ENCODE peak calls at places on chromosomes 1 and 21, in ten cellular contexts. One of them, this sample, is unnamed.
A peak's percentile ranks its signal among the peaks of the same experiment; 100 is the strongest.

GRCh38 chr1:155322571-155322952 is 1.9 kb downstream of the RUSC1 start:
- DNase-seq in Peyer's patch: no peak
- DNase-seq in AG04450: no peak
- DNase-seq in thyroid gland: peak; percentile 18
- DNase-seq in fibroblast of lung: peak; percentile 34
- DNase-seq in stomach: no peak
- DNase-seq in sigmoid colon: peak; percentile 81
- DNase-seq in CD4-positive, alpha-beta T cell: no peak
- DNase-seq in H9: no peak
- DNase-seq in transverse colon: no peak
- DNase-seq in this sample: no peak

GRCh38 chr21:37032877-37033471 is 26.5 kb downstream of the RIPPLY3 start:
- DNase-seq in Peyer's patch: no peak
- DNase-seq in AG04450: peak; percentile 3
- DNase-seq in thyroid gland: no peak
- DNase-seq in fibroblast of lung: peak; percentile 78
- DNase-seq in stomach: no peak
- DNase-seq in sigmoid colon: peak; percentile 71
- DNase-seq in CD4-positive, alpha-beta T cell: no peak
- DNase-seq in H9: no peak
- DNase-seq in transverse colon: no peak
- DNase-seq in this sample: no peak

GRCh38 chr1:62917805-62918204 is 133.9 kb downstream of the ATG4C start:
- DNase-seq in Peyer's patch: no peak
- DNase-seq in AG04450: no peak
- DNase-seq in thyroid gland: no peak
- DNase-seq in fibroblast of lung: no peak
- DNase-seq in stomach: no peak
- DNase-seq in sigmoid colon: no peak
- DNase-seq in CD4-positive, alpha-beta T cell: no peak
- DNase-seq in H9: no peak
- DNase-seq in transverse colon: no peak
- DNase-seq in this sample: no peak

GRCh38 chr1:119712342-119713038 is 756 bp downstream of the PHGDH start:
- DNase-seq in Peyer's patch: peak; percentile 56
- DNase-seq in AG04450: peak; percentile 87
- DNase-seq in thyroid gland: peak; percentile 75
- DNase-seq in fibroblast of lung: peak; percentile 88
- DNase-seq in stomach: peak; percentile 64
- DNase-seq in sigmoid colon: peak; percentile 94
- DNase-seq in CD4-positive, alpha-beta T cell: no peak
- DNase-seq in H9: peak; percentile 90
- DNase-seq in transverse colon: peak; percentile 65
- DNase-seq in this sample: peak; percentile 93

GRCh38 chr21:41973861-41974751 is 20.3 kb upstream of the C2CD2 start:
- DNase-seq in Peyer's patch: no peak
- DNase-seq in AG04450: no peak
- DNase-seq in thyroid gland: no peak
- DNase-seq in fibroblast of lung: no peak
- DNase-seq in stomach: peak; percentile 22
- DNase-seq in sigmoid colon: no peak
- DNase-seq in CD4-positive, alpha-beta T cell: no peak
- DNase-seq in H9: no peak
- DNase-seq in transverse colon: no peak
- DNase-seq in this sample: no peak

GRCh38 chr21:33848252-33848953 is 67.2 kb downstream of the ATP5PO start:
- DNase-seq in Peyer's patch: no peak
- DNase-seq in AG04450: no peak
- DNase-seq in thyroid gland: peak; percentile 55
- DNase-seq in fibroblast of lung: no peak
- DNase-seq in stomach: no peak
- DNase-seq in sigmoid colon: no peak
- DNase-seq in CD4-positive, alpha-beta T cell: no peak
- DNase-seq in H9: no peak
- DNase-seq in transverse colon: peak; percentile 22
- DNase-seq in this sample: peak; percentile 84

GRCh38 chr1:175319112-175319911 is 126.7 kb upstream of the KIAA0040 start:
- DNase-seq in Peyer's patch: peak; percentile 68
- DNase-seq in AG04450: peak; percentile 23
- DNase-seq in thyroid gland: peak; percentile 81
- DNase-seq in fibroblast of lung: peak; percentile 46
- DNase-seq in stomach: peak; percentile 84
- DNase-seq in sigmoid colon: peak; percentile 90
- DNase-seq in CD4-positive, alpha-beta T cell: peak; percentile 59
- DNase-seq in H9: peak; percentile 78
- DNase-seq in transverse colon: peak; percentile 78
- DNase-seq in this sample: peak; percentile 70

GRCh38 chr1:2411801-2412394 is 466 bp downstream of the PEX10 start:
- DNase-seq in Peyer's patch: no peak
- DNase-seq in AG04450: no peak
- DNase-seq in thyroid gland: no peak
- DNase-seq in fibroblast of lung: peak; percentile 17
- DNase-seq in stomach: no peak
- DNase-seq in sigmoid colon: no peak
- DNase-seq in CD4-positive, alpha-beta T cell: no peak
- DNase-seq in H9: peak; percentile 40
- DNase-seq in transverse colon: no peak
- DNase-seq in this sample: no peak

GRCh38 chr1:229107302-229107815 is 163.6 kb upstream of the RAB4A start:
- DNase-seq in Peyer's patch: no peak
- DNase-seq in AG04450: no peak
- DNase-seq in thyroid gland: no peak
- DNase-seq in fibroblast of lung: no peak
- DNase-seq in stomach: no peak
- DNase-seq in sigmoid colon: peak; percentile 50
- DNase-seq in CD4-positive, alpha-beta T cell: no peak
- DNase-seq in H9: no peak
- DNase-seq in transverse colon: no peak
- DNase-seq in this sample: no peak

GRCh38 chr1:237205400-237206064 is 163.5 kb downstream of the RYR2 start:
- DNase-seq in Peyer's patch: no peak
- DNase-seq in AG04450: no peak
- DNase-seq in thyroid gland: no peak
- DNase-seq in fibroblast of lung: no peak
- DNase-seq in stomach: no peak
- DNase-seq in sigmoid colon: peak; percentile 70
- DNase-seq in CD4-positive, alpha-beta T cell: no peak
- DNase-seq in H9: no peak
- DNase-seq in transverse colon: no peak
- DNase-seq in this sample: no peak

GRCh38 chr1:1684031-1684681 is 8.4 kb downstream of the SLC35E2B start:
- DNase-seq in Peyer's patch: no peak
- DNase-seq in AG04450: no peak
- DNase-seq in thyroid gland: no peak
- DNase-seq in fibroblast of lung: no peak
- DNase-seq in stomach: no peak
- DNase-seq in sigmoid colon: no peak
- DNase-seq in CD4-positive, alpha-beta T cell: no peak
- DNase-seq in H9: no peak
- DNase-seq in transverse colon: no peak
- DNase-seq in this sample: peak; percentile 1

GRCh38 chr1:242212401-242212800 is 213.5 kb upstream of the MAP1LC3C start:
- DNase-seq in Peyer's patch: no peak
- DNase-seq in AG04450: no peak
- DNase-seq in thyroid gland: no peak
- DNase-seq in fibroblast of lung: no peak
- DNase-seq in stomach: no peak
- DNase-seq in sigmoid colon: no peak
- DNase-seq in CD4-positive, alpha-beta T cell: no peak
- DNase-seq in H9: peak; percentile 79
- DNase-seq in transverse colon: no peak
- DNase-seq in this sample: peak; percentile 38
- TF ChIP-seq CTCF in Peyer's patch: no peak
- TF ChIP-seq CTCF in AG04450: no peak
- TF ChIP-seq CTCF in thyroid gland: no peak
- TF ChIP-seq CTCF in fibroblast of lung: no peak
- TF ChIP-seq CTCF in stomach: no peak
- TF ChIP-seq CTCF in sigmoid colon: no peak
- TF ChIP-seq CTCF in CD4-positive, alpha-beta T cell: no peak
- TF ChIP-seq CTCF in H9: no peak
- TF ChIP-seq CTCF in transverse colon: no peak
- TF ChIP-seq CTCF in this sample: no peak

GRCh38 chr1:204169871-204170270 is 3.7 kb upstream of the REN start:
- DNase-seq in Peyer's patch: no peak
- DNase-seq in AG04450: no peak
- DNase-seq in thyroid gland: no peak
- DNase-seq in fibroblast of lung: no peak
- DNase-seq in stomach: no peak
- DNase-seq in sigmoid colon: no peak
- DNase-seq in CD4-positive, alpha-beta T cell: no peak
- DNase-seq in H9: no peak
- DNase-seq in transverse colon: no peak
- DNase-seq in this sample: no peak

GRCh38 chr1:204171751-204172178 is 5.6 kb upstream of the REN start:
- DNase-seq in Peyer's patch: no peak
- DNase-seq in AG04450: no peak
- DNase-seq in thyroid gland: no peak
- DNase-seq in fibroblast of lung: peak; percentile 79
- DNase-seq in stomach: no peak
- DNase-seq in sigmoid colon: no peak
- DNase-seq in CD4-positive, alpha-beta T cell: no peak
- DNase-seq in H9: no peak
- DNase-seq in transverse colon: no peak
- DNase-seq in this sample: no peak

GRCh38 chr1:204172404-204173049 is 6.4 kb upstream of the REN start:
- DNase-seq in Peyer's patch: no peak
- DNase-seq in AG04450: no peak
- DNase-seq in thyroid gland: no peak
- DNase-seq in fibroblast of lung: no peak
- DNase-seq in stomach: no peak
- DNase-seq in sigmoid colon: no peak
- DNase-seq in CD4-positive, alpha-beta T cell: no peak
- DNase-seq in H9: no peak
- DNase-seq in transverse colon: no peak
- DNase-seq in this sample: no peak

GRCh38 chr1:204167730-204168129 is 1.6 kb upstream of the REN start:
- DNase-seq in Peyer's patch: no peak
- DNase-seq in AG04450: no peak
- DNase-seq in thyroid gland: no peak
- DNase-seq in fibroblast of lung: no peak
- DNase-seq in stomach: no peak
- DNase-seq in sigmoid colon: no peak
- DNase-seq in CD4-positive, alpha-beta T cell: no peak
- DNase-seq in H9: no peak
- DNase-seq in transverse colon: no peak
- DNase-seq in this sample: no peak

DNA sequence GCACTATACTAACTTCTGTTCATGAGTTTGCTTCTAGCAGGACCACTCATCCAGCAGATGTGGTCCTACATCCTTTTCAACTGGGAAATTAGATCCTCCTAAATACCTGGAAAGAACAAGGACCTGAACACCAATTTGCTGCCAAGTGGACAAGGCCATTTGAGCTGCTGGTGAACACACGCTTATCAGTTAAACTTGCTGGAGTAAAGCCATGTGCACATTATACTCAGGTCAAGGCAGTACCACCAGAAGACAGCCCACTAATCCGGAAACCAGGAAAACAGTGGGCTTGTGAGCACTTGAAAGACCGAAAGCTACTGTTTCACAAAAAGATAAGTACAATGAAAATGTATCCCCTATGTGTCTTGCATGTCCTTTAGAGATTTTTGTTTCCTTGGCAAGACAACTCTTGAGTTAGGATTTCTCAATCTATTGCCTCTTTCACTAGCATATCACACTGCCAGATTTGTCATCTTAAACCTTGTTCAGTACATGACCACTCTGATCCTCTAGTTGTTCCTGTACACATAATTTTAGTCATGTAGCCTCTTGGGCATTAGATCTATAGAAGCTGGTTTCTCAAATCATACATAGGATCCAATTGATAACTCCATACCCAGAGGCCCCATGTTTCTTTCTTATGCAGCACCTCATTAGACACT is 4.5 kb upstream of the REN start:
- DNase-seq in Peyer's patch: no peak
- DNase-seq in AG04450: no peak
- DNase-seq in thyroid gland: no peak
- DNase-seq in fibroblast of lung: no peak
- DNase-seq in stomach: no peak
- DNase-seq in sigmoid colon: no peak
- DNase-seq in CD4-positive, alpha-beta T cell: no peak
- DNase-seq in H9: no peak
- DNase-seq in transverse colon: no peak
- DNase-seq in this sample: no peak
- H3K9me3 ChIP-seq in Peyer's patch: no peaks in the 10 kb centered on the region
- H3K9me3 ChIP-seq in AG04450: peaks cover 3% of the 10 kb centered on the region
- H3K9me3 ChIP-seq in thyroid gland: no peaks in the 10 kb centered on the region
- H3K9me3 ChIP-seq in fibroblast of lung: no peaks in the 10 kb centered on the region
- H3K9me3 ChIP-seq in stomach: no peaks in the 10 kb centered on the region
- H3K9me3 ChIP-seq in sigmoid colon: peaks cover 7% of the 10 kb centered on the region
- H3K9me3 ChIP-seq in CD4-positive, alpha-beta T cell: peaks cover 37% of the 10 kb centered on the region
- H3K9me3 ChIP-seq in H9: peaks cover 21% of the 10 kb centered on the region
- H3K9me3 ChIP-seq in transverse colon: peaks cover 5% of the 10 kb centered on the region
- H3K9me3 ChIP-seq in this sample: peaks cover 6% of the 10 kb centered on the region

GRCh38 chr1:197998110-197998509 is 80.9 kb downstream of the LHX9 start:
- DNase-seq in Peyer's patch: no peak
- DNase-seq in AG04450: no peak
- DNase-seq in thyroid gland: no peak
- DNase-seq in fibroblast of lung: no peak
- DNase-seq in stomach: no peak
- DNase-seq in sigmoid colon: no peak
- DNase-seq in CD4-positive, alpha-beta T cell: no peak
- DNase-seq in H9: peak; percentile 34
- DNase-seq in transverse colon: no peak
- DNase-seq in this sample: no peak
- TF ChIP-seq CTCF in Peyer's patch: no peak
- TF ChIP-seq CTCF in AG04450: no peak
- TF ChIP-seq CTCF in thyroid gland: no peak
- TF ChIP-seq CTCF in fibroblast of lung: no peak
- TF ChIP-seq CTCF in stomach: no peak
- TF ChIP-seq CTCF in sigmoid colon: no peak
- TF ChIP-seq CTCF in CD4-positive, alpha-beta T cell: no peak
- TF ChIP-seq CTCF in H9: peak; percentile 49
- TF ChIP-seq CTCF in transverse colon: no peak
- TF ChIP-seq CTCF in this sample: peak; percentile 21

GRCh38 chr1:73644198-73644597 is 553.8 kb downstream of the LRRIQ3 start:
- DNase-seq in Peyer's patch: no peak
- DNase-seq in AG04450: no peak
- DNase-seq in thyroid gland: no peak
- DNase-seq in fibroblast of lung: no peak
- DNase-seq in stomach: no peak
- DNase-seq in sigmoid colon: no peak
- DNase-seq in CD4-positive, alpha-beta T cell: no peak
- DNase-seq in H9: no peak
- DNase-seq in transverse colon: no peak
- DNase-seq in this sample: no peak

GRCh38 chr1:73635021-73635420 is 563.0 kb downstream of the LRRIQ3 start:
- DNase-seq in Peyer's patch: no peak
- DNase-seq in AG04450: no peak
- DNase-seq in thyroid gland: no peak
- DNase-seq in fibroblast of lung: no peak
- DNase-seq in stomach: no peak
- DNase-seq in sigmoid colon: no peak
- DNase-seq in CD4-positive, alpha-beta T cell: no peak
- DNase-seq in H9: no peak
- DNase-seq in transverse colon: no peak
- DNase-seq in this sample: no peak

GRCh38 chr1:73637275-73637674 is 560.7 kb downstream of the LRRIQ3 start:
- DNase-seq in Peyer's patch: no peak
- DNase-seq in AG04450: no peak
- DNase-seq in thyroid gland: no peak
- DNase-seq in fibroblast of lung: no peak
- DNase-seq in stomach: no peak
- DNase-seq in sigmoid colon: no peak
- DNase-seq in CD4-positive, alpha-beta T cell: no peak
- DNase-seq in H9: no peak
- DNase-seq in transverse colon: no peak
- DNase-seq in this sample: no peak

GRCh38 chr1:73639494-73639893 is 558.5 kb downstream of the LRRIQ3 start:
- DNase-seq in Peyer's patch: no peak
- DNase-seq in AG04450: no peak
- DNase-seq in thyroid gland: no peak
- DNase-seq in fibroblast of lung: no peak
- DNase-seq in stomach: no peak
- DNase-seq in sigmoid colon: no peak
- DNase-seq in CD4-positive, alpha-beta T cell: no peak
- DNase-seq in H9: no peak
- DNase-seq in transverse colon: no peak
- DNase-seq in this sample: no peak
- H3K9me3 ChIP-seq in Peyer's patch: no peaks in the 10 kb centered on the region
- H3K9me3 ChIP-seq in AG04450: no peaks in the 10 kb centered on the region
- H3K9me3 ChIP-seq in thyroid gland: no peaks in the 10 kb centered on the region
- H3K9me3 ChIP-seq in fibroblast of lung: no peaks in the 10 kb centered on the region
- H3K9me3 ChIP-seq in stomach: no peaks in the 10 kb centered on the region
- H3K9me3 ChIP-seq in sigmoid colon: no peaks in the 10 kb centered on the region
- H3K9me3 ChIP-seq in CD4-positive, alpha-beta T cell: no peaks in the 10 kb centered on the region
- H3K9me3 ChIP-seq in H9: no peaks in the 10 kb centered on the region
- H3K9me3 ChIP-seq in transverse colon: no peaks in the 10 kb centered on the region
- H3K9me3 ChIP-seq in this sample: no peaks in the 10 kb centered on the region

This sample was measured in BE2C.